ENCODE peak calls at places on chromosomes 3 and 15, in four cellular contexts. Z, J, U and H are unnamed samples. For H3K4me1, the result is how much of the 10 kb centered on the place peaks cover.

GRCh38 chr3:36540898-36541518 is 160.7 kb downstream of the STAC start:
- DNase-seq in J (peak), U (peak), Z (peak), H (peak)

GRCh38 chr3:117408811-117409210 is 699.2 kb downstream of the TUSC7 start:
- DNase-seq in U (no peak), J (no peak), Z (no peak), H (no peak)

GRCh38 chr15:77185242-77185785 is 114.4 kb upstream of the TSPAN3 start:
- DNase-seq in Z (no peak), J (no peak), U (no peak), H (no peak)

GRCh38 chr3:172186607-172187006 is 147.2 kb downstream of the FNDC3B start:
- DNase-seq in Z (no peak), J (no peak), U (no peak), H (no peak)

GRCh38 chr3:8937064-8938020 is 25.9 kb downstream of the RAD18 start:
- DNase-seq in Z (no peak), U (no peak), J (no peak), H (no peak)

GRCh38 chr3:59480486-59480995 is 430.7 kb upstream of the CFAP20DC start:
- DNase-seq in U (no peak), J (no peak), Z (no peak), H (peak)

GRCh38 chr3:29649815-29650547 is 369.1 kb downstream of the RBMS3 start:
- DNase-seq in J (no peak), U (no peak), Z (no peak), H (no peak)

GRCh38 chr3:58084166-58084565 is 75.9 kb downstream of the FLNB start:
- DNase-seq in J (no peak), U (no peak), Z (no peak), H (no peak)

GRCh38 chr3:28328188-28329151 is 20.1 kb upstream of the ZCWPW2 start:
- DNase-seq in U (no peak), J (no peak), Z (peak), H (peak)

DNA sequence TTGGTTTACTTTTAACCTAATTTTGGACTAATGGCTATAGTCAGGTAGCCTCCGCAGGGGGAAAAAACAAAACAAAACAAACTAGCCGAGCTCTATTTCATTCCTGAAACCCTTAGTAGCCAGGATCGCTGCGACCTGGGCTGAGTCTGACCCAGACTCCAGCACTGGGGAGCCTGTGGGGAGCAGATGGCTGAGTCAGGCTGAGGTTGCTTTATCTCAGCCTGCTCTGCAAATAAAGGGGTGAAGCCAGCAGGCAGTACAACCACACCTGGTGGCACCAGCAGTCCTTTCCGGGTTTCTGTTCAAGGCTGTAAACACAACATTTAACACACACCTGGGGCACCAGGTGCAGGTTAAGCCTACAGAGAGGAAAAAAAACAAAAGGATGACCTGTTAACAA is 27.3 kb downstream of the ABHD2 start:
- DNase-seq in J (peak), U (no peak), Z (no peak), H (no peak)
- H3K4me1 ChIP-seq in J (under half), U (under half), Z (under half), H (under half)

GRCh38 chr15:51129513-51130197 is 34.9 kb upstream of the TNFAIP8L3 start:
- DNase-seq in J (no peak), Z (no peak), U (no peak), H (no peak)
- H2AK5ac ChIP-seq in J (no peak), Z (no peak), U (no peak), H (no peak)

DNA sequence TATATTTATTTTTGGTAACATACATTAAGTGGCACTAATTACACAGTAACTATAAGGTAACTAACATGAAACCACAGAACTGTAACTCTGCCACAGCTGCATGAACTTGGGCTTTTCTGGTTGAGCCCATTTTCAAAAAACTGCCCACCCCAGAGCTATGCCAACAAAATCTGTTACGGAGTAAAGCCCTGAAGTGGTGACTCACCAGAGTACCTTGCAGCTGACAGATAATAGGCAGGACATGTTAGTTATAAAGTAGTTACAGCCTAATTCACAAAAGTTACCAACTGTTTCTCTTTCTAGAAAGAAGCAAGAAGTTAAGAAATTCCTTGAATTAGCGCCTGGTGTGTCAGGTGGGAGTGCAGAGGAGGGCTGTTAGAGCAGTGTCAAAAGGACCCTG is 1.5 kb upstream of the GPX1 start:
- DNase-seq in Z (no peak), J (no peak), U (no peak), H (no peak)
- H3K27ac ChIP-seq in Z (no peak), J (no peak), U (no peak), H (no peak)

GRCh38 chr3:70982274-70982673 is 601.3 kb downstream of the FOXP1 start:
- DNase-seq in J (no peak), U (no peak), Z (no peak), H (no peak)
- H3K4me1 ChIP-seq in J (under half), U (under half), Z (under half), H (under half)